ENCODE peak calls at places on chromosomes 12 and 14, in eight cellular contexts. One of them, this sample, is unnamed.

GRCh38 chr12:24991209-24992049 is 42.5 kb upstream of the BCAT1 start:
- DNase-seq in H1: no peak
- DNase-seq in A549: peak; percentile 44
- DNase-seq in IMR-90: peak; percentile 75
- DNase-seq in HepG2: peak; percentile 45
- DNase-seq in K562: peak; percentile 31
- DNase-seq in SK-N-SH: peak; percentile 56
- DNase-seq in GM12878: peak; percentile 65
- DNase-seq in this sample: no peak

GRCh38 chr14:90969493-90970166 is 90.8 kb downstream of the RPS6KA5 start:
- DNase-seq in H1: no peak
- DNase-seq in A549: no peak
- DNase-seq in IMR-90: no peak
- DNase-seq in HepG2: no peak
- DNase-seq in K562: no peak
- DNase-seq in SK-N-SH: no peak
- DNase-seq in GM12878: no peak
- DNase-seq in this sample: no peak

GRCh38 chr12:86662464-86662863 is 406.3 kb upstream of the MGAT4C start:
- DNase-seq in H1: no peak
- DNase-seq in A549: no peak
- DNase-seq in IMR-90: no peak
- DNase-seq in HepG2: no peak
- DNase-seq in K562: no peak
- DNase-seq in SK-N-SH: no peak
- DNase-seq in GM12878: no peak
- DNase-seq in this sample: no peak

GRCh38 chr14:32602699-32603098 is 273.6 kb downstream of the AKAP6 start:
- DNase-seq in H1: no peak
- DNase-seq in A549: no peak
- DNase-seq in IMR-90: no peak
- DNase-seq in HepG2: no peak
- DNase-seq in K562: no peak
- DNase-seq in SK-N-SH: no peak
- DNase-seq in GM12878: no peak
- DNase-seq in this sample: no peak

GRCh38 chr14:74682169-74682952 is 30.5 kb downstream of the AREL1 start:
- DNase-seq in H1: no peak
- DNase-seq in A549: no peak
- DNase-seq in IMR-90: no peak
- DNase-seq in HepG2: peak; percentile 70
- DNase-seq in K562: no peak
- DNase-seq in SK-N-SH: no peak
- DNase-seq in GM12878: no peak
- DNase-seq in this sample: no peak

GRCh38 chr12:124442772-124443445 is 124.5 kb downstream of the NCOR2 start:
- DNase-seq in H1: no peak
- DNase-seq in A549: no peak
- DNase-seq in IMR-90: no peak
- DNase-seq in HepG2: no peak
- DNase-seq in K562: no peak
- DNase-seq in SK-N-SH: no peak
- DNase-seq in GM12878: no peak
- DNase-seq in this sample: no peak

GRCh38 chr14:88179725-88180124 is 143.3 kb downstream of the KCNK10 start:
- DNase-seq in H1: no peak
- DNase-seq in A549: no peak
- DNase-seq in IMR-90: no peak
- DNase-seq in HepG2: no peak
- DNase-seq in K562: no peak
- DNase-seq in SK-N-SH: no peak
- DNase-seq in GM12878: no peak
- DNase-seq in this sample: no peak

GRCh38 chr14:99928963-99929362 is 135.8 kb downstream of the EML1 start:
- DNase-seq in H1: no peak
- DNase-seq in A549: no peak
- DNase-seq in IMR-90: no peak
- DNase-seq in HepG2: no peak
- DNase-seq in K562: no peak
- DNase-seq in SK-N-SH: no peak
- DNase-seq in GM12878: no peak
- DNase-seq in this sample: no peak

DNA sequence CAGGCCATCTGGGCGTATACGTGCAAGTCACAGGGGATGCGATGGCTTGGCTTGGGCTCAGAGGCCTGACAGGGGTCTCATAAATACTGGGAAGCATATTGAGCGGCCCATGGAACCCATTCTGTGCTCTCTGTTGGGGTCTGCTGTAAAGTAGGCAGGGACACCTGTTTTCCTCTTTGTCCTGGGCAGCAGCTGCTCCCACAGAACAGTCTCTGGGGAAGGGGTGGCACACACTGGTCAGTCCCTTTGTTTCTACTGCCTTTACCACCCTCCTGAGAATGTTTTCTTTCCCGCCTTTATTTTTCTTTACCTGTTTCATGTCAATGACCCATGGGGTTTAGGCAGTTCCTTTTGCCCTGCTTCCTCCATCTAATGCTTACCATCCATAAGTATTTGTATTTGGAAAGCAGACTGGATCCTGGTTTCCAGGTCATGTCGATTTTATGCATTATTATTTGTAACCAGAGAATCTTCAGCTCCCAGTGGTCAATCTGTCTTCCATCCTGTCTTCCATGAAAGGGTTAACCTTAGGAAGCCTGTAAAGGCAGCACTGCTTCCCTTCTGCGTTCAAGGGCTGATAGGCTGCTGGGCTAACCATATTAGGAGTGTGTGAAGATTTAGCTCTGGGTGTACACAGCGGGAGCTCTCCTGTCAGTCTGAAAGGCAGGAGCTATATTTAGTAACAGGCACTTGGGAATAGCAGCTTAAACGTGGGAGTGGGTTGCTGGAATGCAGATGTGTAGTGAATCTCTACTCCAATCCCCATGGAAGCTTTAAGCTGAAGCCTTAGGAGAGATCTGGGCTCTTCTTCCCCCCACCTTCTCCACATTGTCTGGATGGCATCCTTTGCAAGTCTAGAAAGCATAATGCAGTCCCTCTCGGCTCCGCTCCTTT is 124.0 kb downstream of the DYRK2 start:
- DNase-seq in H1: peak; percentile 58
- DNase-seq in A549: no peak
- DNase-seq in IMR-90: peak; percentile 76
- DNase-seq in HepG2: no peak
- DNase-seq in K562: no peak
- DNase-seq in SK-N-SH: peak; percentile 65
- DNase-seq in GM12878: no peak
- DNase-seq in this sample: peak; percentile 51
- TF ChIP-seq USF2 in H1: no peak
- TF ChIP-seq USF2 in A549: no peak
- TF ChIP-seq USF2 in IMR-90: no peak
- TF ChIP-seq USF2 in HepG2: no peak
- TF ChIP-seq USF2 in K562: no peak
- TF ChIP-seq USF2 in SK-N-SH: no peak
- TF ChIP-seq USF2 in GM12878: no peak
- TF ChIP-seq USF2 in this sample: no peak

GRCh38 chr12:53201639-53202038 is 5.4 kb downstream of the ITGB7 start:
- DNase-seq in H1: no peak
- DNase-seq in A549: no peak
- DNase-seq in IMR-90: no peak
- DNase-seq in HepG2: no peak
- DNase-seq in K562: no peak
- DNase-seq in SK-N-SH: no peak
- DNase-seq in GM12878: no peak
- DNase-seq in this sample: no peak

GRCh38 chr12:53199700-53200099 is 7.4 kb downstream of the ITGB7 start:
- DNase-seq in H1: no peak
- DNase-seq in A549: no peak
- DNase-seq in IMR-90: no peak
- DNase-seq in HepG2: no peak
- DNase-seq in K562: no peak
- DNase-seq in SK-N-SH: no peak
- DNase-seq in GM12878: no peak
- DNase-seq in this sample: no peak

GRCh38 chr12:53200107-53200457 is 7.0 kb downstream of the ITGB7 start:
- DNase-seq in H1: no peak
- DNase-seq in A549: no peak
- DNase-seq in IMR-90: no peak
- DNase-seq in HepG2: no peak
- DNase-seq in K562: no peak
- DNase-seq in SK-N-SH: no peak
- DNase-seq in GM12878: no peak
- DNase-seq in this sample: no peak

GRCh38 chr12:53201170-53201541 is 5.9 kb downstream of the ITGB7 start:
- DNase-seq in H1: no peak
- DNase-seq in A549: no peak
- DNase-seq in IMR-90: peak; percentile 49
- DNase-seq in HepG2: no peak
- DNase-seq in K562: no peak
- DNase-seq in SK-N-SH: no peak
- DNase-seq in GM12878: no peak
- DNase-seq in this sample: no peak

DNA sequence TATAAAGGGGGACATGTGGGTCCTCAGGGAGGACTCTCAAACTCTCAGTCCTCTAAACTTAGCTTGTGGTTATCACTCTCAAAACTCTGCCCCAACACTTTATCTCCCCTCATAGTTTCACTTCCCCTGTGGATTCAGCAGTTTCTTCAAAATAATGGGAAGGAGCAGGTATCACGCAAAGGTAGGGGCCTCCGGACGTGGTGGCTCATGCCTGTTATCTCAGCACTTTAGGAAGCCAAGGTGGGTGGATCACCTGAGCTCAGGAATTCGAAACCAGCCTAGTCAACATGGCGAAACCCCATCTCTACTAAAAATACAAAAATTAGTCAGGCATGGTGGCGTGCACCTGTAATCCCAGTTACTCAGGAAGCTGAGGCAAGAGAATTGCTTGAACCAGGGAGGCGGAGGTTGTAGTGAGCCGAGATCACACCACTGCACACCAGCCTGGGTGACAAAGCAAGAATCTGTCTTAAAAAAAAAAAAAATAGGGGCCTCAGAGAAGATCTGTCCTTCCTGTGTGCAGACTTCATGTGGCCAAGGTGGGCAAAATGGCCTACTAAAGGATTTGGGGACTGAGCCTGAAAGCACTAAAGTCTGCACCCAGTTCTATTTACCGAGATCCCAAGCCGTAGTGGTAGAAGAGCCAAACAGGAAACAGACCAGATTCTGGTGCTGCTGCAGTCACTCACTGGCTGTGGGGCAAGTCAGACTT is 6.4 kb downstream of the ITGB7 start:
- DNase-seq in H1: no peak
- DNase-seq in A549: no peak
- DNase-seq in IMR-90: no peak
- DNase-seq in HepG2: no peak
- DNase-seq in K562: no peak
- DNase-seq in SK-N-SH: no peak
- DNase-seq in GM12878: peak; percentile 79
- DNase-seq in this sample: no peak
- TF ChIP-seq USF2 in H1: no peak
- TF ChIP-seq USF2 in A549: no peak
- TF ChIP-seq USF2 in IMR-90: no peak
- TF ChIP-seq USF2 in HepG2: no peak
- TF ChIP-seq USF2 in K562: no peak
- TF ChIP-seq USF2 in SK-N-SH: no peak
- TF ChIP-seq USF2 in GM12878: no peak
- TF ChIP-seq USF2 in this sample: no peak

GRCh38 chr12:102227954-102228353 is 30.3 kb upstream of the PMCH start:
- DNase-seq in H1: no peak
- DNase-seq in A549: no peak
- DNase-seq in IMR-90: no peak
- DNase-seq in HepG2: no peak
- DNase-seq in K562: no peak
- DNase-seq in SK-N-SH: no peak
- DNase-seq in GM12878: no peak
- DNase-seq in this sample: no peak

GRCh38 chr12:102234599-102234998 is 37.0 kb upstream of the PMCH start:
- DNase-seq in H1: no peak
- DNase-seq in A549: no peak
- DNase-seq in IMR-90: no peak
- DNase-seq in HepG2: no peak
- DNase-seq in K562: no peak
- DNase-seq in SK-N-SH: no peak
- DNase-seq in GM12878: no peak
- DNase-seq in this sample: no peak

DNA sequence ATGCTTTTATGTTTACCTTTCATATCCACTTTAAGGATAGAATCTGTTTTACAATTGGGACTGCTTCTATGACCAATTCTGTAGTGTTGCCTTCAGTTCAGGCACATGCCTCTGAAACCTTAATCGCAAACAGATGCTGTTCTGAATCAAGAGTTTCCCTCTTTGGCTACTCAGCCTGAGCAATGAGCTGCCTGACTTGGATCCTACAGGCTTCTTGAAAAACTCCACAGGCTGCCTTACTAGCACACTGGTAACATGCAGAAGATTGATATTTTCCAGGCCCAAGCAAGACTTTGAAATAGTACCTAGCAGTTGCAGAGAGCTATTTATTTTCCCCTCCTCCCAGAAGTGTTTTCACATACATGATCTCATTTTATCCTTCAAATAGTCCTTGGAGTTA is 34.8 kb upstream of the PMCH start:
- DNase-seq in H1: no peak
- DNase-seq in A549: no peak
- DNase-seq in IMR-90: peak; percentile 35
- DNase-seq in HepG2: no peak
- DNase-seq in K562: no peak
- DNase-seq in SK-N-SH: no peak
- DNase-seq in GM12878: no peak
- DNase-seq in this sample: no peak
- TF ChIP-seq USF2 in H1: no peak
- TF ChIP-seq USF2 in A549: no peak
- TF ChIP-seq USF2 in IMR-90: no peak
- TF ChIP-seq USF2 in HepG2: no peak
- TF ChIP-seq USF2 in K562: no peak
- TF ChIP-seq USF2 in SK-N-SH: no peak
- TF ChIP-seq USF2 in GM12878: no peak
- TF ChIP-seq USF2 in this sample: no peak

GRCh38 chr12:69684472-69684871 is 14.6 kb downstream of the BEST3 start:
- DNase-seq in H1: no peak
- DNase-seq in A549: no peak
- DNase-seq in IMR-90: no peak
- DNase-seq in HepG2: no peak
- DNase-seq in K562: no peak
- DNase-seq in SK-N-SH: no peak
- DNase-seq in GM12878: no peak
- DNase-seq in this sample: no peak

GRCh38 chr12:69687390-69687789 is 11.7 kb downstream of the BEST3 start:
- DNase-seq in H1: no peak
- DNase-seq in A549: no peak
- DNase-seq in IMR-90: no peak
- DNase-seq in HepG2: no peak
- DNase-seq in K562: no peak
- DNase-seq in SK-N-SH: no peak
- DNase-seq in GM12878: no peak
- DNase-seq in this sample: no peak

GRCh38 chr12:69686731-69687130 is 12.4 kb downstream of the BEST3 start:
- DNase-seq in H1: no peak
- DNase-seq in A549: no peak
- DNase-seq in IMR-90: no peak
- DNase-seq in HepG2: no peak
- DNase-seq in K562: no peak
- DNase-seq in SK-N-SH: no peak
- DNase-seq in GM12878: no peak
- DNase-seq in this sample: no peak

GRCh38 chr12:69688021-69688420 is 11.1 kb downstream of the BEST3 start:
- DNase-seq in H1: no peak
- DNase-seq in A549: no peak
- DNase-seq in IMR-90: peak; percentile 27
- DNase-seq in HepG2: peak; percentile 6
- DNase-seq in K562: no peak
- DNase-seq in SK-N-SH: no peak
- DNase-seq in GM12878: no peak
- DNase-seq in this sample: no peak

GRCh38 chr12:69685810-69686209 is 13.3 kb downstream of the BEST3 start:
- DNase-seq in H1: no peak
- DNase-seq in A549: no peak
- DNase-seq in IMR-90: peak; percentile 81
- DNase-seq in HepG2: no peak
- DNase-seq in K562: no peak
- DNase-seq in SK-N-SH: no peak
- DNase-seq in GM12878: no peak
- DNase-seq in this sample: no peak
- TF ChIP-seq USF2 in H1: no peak
- TF ChIP-seq USF2 in A549: no peak
- TF ChIP-seq USF2 in IMR-90: no peak
- TF ChIP-seq USF2 in HepG2: no peak
- TF ChIP-seq USF2 in K562: no peak
- TF ChIP-seq USF2 in SK-N-SH: no peak
- TF ChIP-seq USF2 in GM12878: no peak
- TF ChIP-seq USF2 in this sample: no peak